ENCODE peak calls at places on chromosome 3, in five cellular contexts. X is HCEC 1CT; E is immature natural killer cell; O is stimulated activated CD4-positive, alpha-beta T cell treated with anti-CD3 and anti-CD28 coated beads, Interleukin-12 subunit alpha, Interleukin-12 subunit beta, amount 100 ng/mL, for 4 hours; F is iPS DF 6.9. D is an unnamed sample.

GRCh38 chr3:138717348-138717747 is 108.8 kb downstream of the FAIM start:
- DNase-seq in E (no peak), F (no peak), X (no peak), O (no peak), D (no peak)

GRCh38 chr3:157516928-157517327 is 13.7 kb upstream of the VEPH1 start:
- DNase-seq in F (no peak), X (no peak), E (no peak), O (no peak), D (no peak)

GRCh38 chr3:58193682-58194407 is 16.9 kb downstream of the DNASE1L3 start:
- DNase-seq in X (no peak), E (no peak), O (no peak), F (no peak), D (no peak)

GRCh38 chr3:8900065-8900464 is 63.2 kb downstream of the RAD18 start:
- DNase-seq in O (no peak), F (no peak), E (no peak), X (peak), D (no peak)

GRCh38 chr3:175338775-175339535 is 479.8 kb downstream of the NAALADL2 start:
- DNase-seq in X (peak), O (no peak), F (no peak), E (no peak), D (no peak)

GRCh38 chr3:178404966-178405365 is 131.3 kb upstream of the KCNMB2 start:
- DNase-seq in X (no peak), O (no peak), F (no peak), E (no peak), D (no peak)

GRCh38 chr3:152096280-152096679 is 172.4 kb upstream of the MBNL1 start:
- DNase-seq in E (no peak), F (no peak), X (no peak), O (no peak), D (no peak)

GRCh38 chr3:32452009-32452408 is 50.6 kb downstream of the CMTM6 start:
- DNase-seq in E (no peak), O (no peak), F (no peak), X (no peak), D (no peak)

GRCh38 chr3:137204409-137204808 is 246.6 kb downstream of the IL20RB start:
- DNase-seq in O (no peak), X (no peak), F (no peak), E (no peak), D (no peak)

GRCh38 chr3:160756907-160757623 is 1.0 kb downstream of the PPM1L start:
- DNase-seq in X (no peak), O (no peak), F (no peak), E (peak), D (peak)